ENCODE peak calls at places on chromosomes 2 and 18, in ten cellular contexts. X is CD4-positive, CD25-positive, alpha-beta regulatory T cell; M is tibial artery; W is transverse colon; J is aorta; K is endothelial cell of umbilical vein; V is adipocyte; Q is CD8-positive, alpha-beta T cell; R is spleen; G is vagina. I is an unnamed sample.

GRCh38 chr2:219436491-219436890 is 1.8 kb downstream of the SPEG start:
- DNase-seq in X (no peak), M (no peak), W (no peak), J (no peak), K (no peak), V (no peak), Q (no peak), R (no peak), G (no peak), I (no peak)

GRCh38 chr2:106332054-106332453 is 136.2 kb downstream of the RGPD3 start:
- DNase-seq in X (peak; percentile 12), M (no peak), W (no peak), J (no peak), K (no peak), V (no peak), Q (no peak), R (no peak), G (no peak), I (peak; percentile 19)

GRCh38 chr2:49616800-49617199 is 462.5 kb upstream of the FSHR start:
- DNase-seq in X (no peak), M (no peak), W (no peak), J (no peak), K (no peak), V (no peak), Q (no peak), R (no peak), G (no peak), I (no peak)

GRCh38 chr2:96775160-96775559 is 14.5 kb downstream of the CNNM4 start:
- DNase-seq in X (no peak), M (no peak), W (no peak), J (no peak), K (no peak), V (no peak), Q (no peak), R (no peak), G (no peak), I (no peak)

GRCh38 chr18:21894619-21895367 is 154.2 kb downstream of the MIB1 start:
- DNase-seq in X (no peak), M (no peak), W (no peak), J (no peak), K (no peak), V (peak; percentile 27), Q (no peak), R (no peak), G (no peak), I (no peak)

GRCh38 chr2:88709117-88709739 is 17.8 kb downstream of the RPIA start:
- DNase-seq in X (no peak), M (no peak), W (no peak), J (no peak), K (peak; percentile 65), V (peak; percentile 38), Q (no peak), R (no peak), G (no peak), I (no peak)

GRCh38 chr2:41725901-41726300 is 321.9 kb upstream of the PKDCC start:
- DNase-seq in X (no peak), M (no peak), W (no peak), J (no peak), K (no peak), V (no peak), Q (no peak), R (no peak), G (no peak), I (no peak)

GRCh38 chr2:204127238-204127637 is 190.7 kb downstream of the ICOS start:
- DNase-seq in X (no peak), M (no peak), W (no peak), J (no peak), K (peak; percentile 16), V (peak; percentile 16), Q (no peak), R (no peak), G (no peak), I (no peak)

GRCh38 chr2:134365356-134365755 is 111.5 kb downstream of the MGAT5 start:
- DNase-seq in X (no peak), M (no peak), W (no peak), J (no peak), K (no peak), V (no peak), Q (no peak), R (no peak), G (no peak), I (no peak)

GRCh38 chr2:10531874-10532273 is 83.7 kb upstream of the ODC1 start:
- DNase-seq in X (no peak), M (no peak), W (no peak), J (no peak), K (no peak), V (no peak), Q (no peak), R (peak; percentile 37), G (no peak), I (no peak)

GRCh38 chr2:155115856-155116255 is 417.4 kb downstream of the KCNJ3 start:
- DNase-seq in X (no peak), M (no peak), W (no peak), J (no peak), K (no peak), V (no peak), Q (no peak), R (no peak), G (no peak), I (no peak)

GRCh38 chr2:41483221-41483620 is 564.6 kb upstream of the PKDCC start:
- DNase-seq in X (no peak), M (no peak), W (no peak), J (no peak), K (no peak), V (no peak), Q (no peak), R (no peak), G (no peak), I (no peak)

GRCh38 chr2:236516708-236517107 is 52.9 kb upstream of the ACKR3 start:
- DNase-seq in X (no peak), M (no peak), W (no peak), J (no peak), K (no peak), V (no peak), Q (no peak), R (no peak), G (no peak), I (no peak)

GRCh38 chr2:165633431-165633830 is 160.6 kb downstream of the GALNT3 start:
- DNase-seq in X (no peak), M (no peak), W (no peak), J (no peak), K (no peak), V (no peak), Q (no peak), R (no peak), G (no peak), I (no peak)

GRCh38 chr18:59885579-59886163 is 14.1 kb upstream of the PMAIP1 start:
- DNase-seq in X (peak; percentile 84), M (no peak), W (no peak), J (no peak), K (peak; percentile 72), V (peak; percentile 78), Q (no peak), R (no peak), G (no peak), I (no peak)

GRCh38 chr2:1488851-1489250 is 75.6 kb downstream of the TPO start:
- DNase-seq in X (no peak), M (no peak), W (no peak), J (no peak), K (no peak), V (no peak), Q (no peak), R (peak; percentile 43), G (peak; percentile 74), I (no peak)

GRCh38 chr2:159156834-159157233 is 129.7 kb downstream of the WDSUB1 start:
- DNase-seq in X (no peak), M (no peak), W (no peak), J (no peak), K (no peak), V (no peak), Q (no peak), R (no peak), G (no peak), I (no peak)

GRCh38 chr18:12973562-12974213 is 17.5 kb upstream of the CEP192 start:
- DNase-seq in X (no peak), M (no peak), W (no peak), J (no peak), K (no peak), V (no peak), Q (no peak), R (no peak), G (no peak), I (no peak)

GRCh38 chr18:12975488-12975887 is 15.7 kb upstream of the CEP192 start:
- DNase-seq in X (no peak), M (no peak), W (no peak), J (no peak), K (no peak), V (no peak), Q (no peak), R (no peak), G (no peak), I (no peak)

DNA sequence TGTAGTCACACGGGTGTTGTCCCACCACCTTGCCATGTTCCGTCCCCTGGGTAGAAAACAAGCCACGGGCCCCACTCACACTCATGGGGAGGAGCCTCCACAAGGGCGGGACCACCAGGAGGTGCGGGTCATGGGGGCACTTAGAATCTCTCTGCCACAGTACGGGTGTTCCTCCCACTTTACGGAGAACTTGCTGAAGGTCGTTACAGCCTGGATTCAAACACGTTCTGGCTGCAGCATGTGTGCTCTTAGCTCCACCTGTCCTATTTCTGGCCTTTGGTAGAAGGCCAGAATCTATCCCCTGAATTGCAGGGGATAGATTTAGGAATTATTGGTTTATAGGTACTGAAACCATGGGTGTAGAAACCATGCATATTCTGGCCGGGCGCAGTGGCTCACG is 14.9 kb upstream of the CEP192 start:
- DNase-seq in X (no peak), M (no peak), W (no peak), J (no peak), K (no peak), V (no peak), Q (no peak), R (no peak), G (no peak), I (no peak)
- H3K36me3 ChIP-seq in X (peaks cover 31% of the 10 kb centered on the region), M (peaks cover 23% of the 10 kb centered on the region), W (no peaks in the 10 kb centered on the region), J (no peaks in the 10 kb centered on the region), K (peaks cover 3% of the 10 kb centered on the region), V (peaks cover 54% of the 10 kb centered on the region), Q (peaks cover 13% of the 10 kb centered on the region), R (peaks cover 76% of the 10 kb centered on the region), G (peaks cover 38% of the 10 kb centered on the region), I (no peaks in the 10 kb centered on the region)

GRCh38 chr18:48740068-48740440 is 201.2 kb downstream of the CTIF start:
- DNase-seq in X (no peak), M (peak; percentile 73), W (no peak), J (peak; percentile 88), K (no peak), V (no peak), Q (no peak), R (no peak), G (no peak), I (no peak)
- H3K4me1 ChIP-seq in X (no peaks in the 10 kb centered on the region), M (peaks cover 68% of the 10 kb centered on the region), W (peaks cover 3% of the 10 kb centered on the region), J (no peaks in the 10 kb centered on the region), K (peaks cover 6% of the 10 kb centered on the region), V (peaks cover 54% of the 10 kb centered on the region), Q (no peaks in the 10 kb centered on the region), R (no peaks in the 10 kb centered on the region), G (peaks cover 33% of the 10 kb centered on the region), I (no peaks in the 10 kb centered on the region)

GRCh38 chr2:131058905-131059304 is 34.4 kb downstream of the FAM168B start:
- DNase-seq in X (no peak), M (no peak), W (no peak), J (no peak), K (no peak), V (no peak), Q (no peak), R (no peak), G (no peak), I (no peak)
- H3K36me3 ChIP-seq in X (peaks cover 65% of the 10 kb centered on the region), M (peaks cover 20% of the 10 kb centered on the region), W (no peaks in the 10 kb centered on the region), J (no peaks in the 10 kb centered on the region), K (peaks cover 25% of the 10 kb centered on the region), V (peaks cover 48% of the 10 kb centered on the region), Q (peaks cover 24% of the 10 kb centered on the region), R (peaks cover 97% of the 10 kb centered on the region), G (peaks cover 23% of the 10 kb centered on the region), I (no peaks in the 10 kb centered on the region)

GRCh38 chr2:146981921-146982320 is 862.9 kb upstream of the ACVR2A start:
- DNase-seq in X (no peak), M (no peak), W (no peak), J (no peak), K (no peak), V (peak; percentile 24), Q (no peak), R (no peak), G (no peak), I (no peak)
- H3K4me1 ChIP-seq in X (no peaks in the 10 kb centered on the region), M (no peaks in the 10 kb centered on the region), W (no peaks in the 10 kb centered on the region), J (no peaks in the 10 kb centered on the region), K (peaks cover 6% of the 10 kb centered on the region), V (peaks cover 48% of the 10 kb centered on the region), Q (no peaks in the 10 kb centered on the region), R (no peaks in the 10 kb centered on the region), G (peaks cover 24% of the 10 kb centered on the region), I (no peaks in the 10 kb centered on the region)

I was measured in naive thymus-derived CD4-positive, alpha-beta T cell.